ENCODE peak calls at places on chromosomes 7 and 10, in four cellular contexts. One of them, this sample, is unnamed.

GRCh38 chr10:31419394-31420063 is 100.5 kb downstream of the ZEB1 start:
- DNase-seq in iris pigment epithelial cell: peak
- DNase-seq in hypothalamus: no peak
- DNase-seq in GM04504: peak
- DNase-seq in this sample: peak

GRCh38 chr10:124975977-124976514 is 34.1 kb downstream of the ZRANB1 start:
- DNase-seq in iris pigment epithelial cell: no peak
- DNase-seq in GM04504: no peak
- DNase-seq in hypothalamus: no peak
- DNase-seq in this sample: no peak

GRCh38 chr7:114678116-114678515 is 243.8 kb upstream of the MDFIC start:
- DNase-seq in hypothalamus: no peak
- DNase-seq in GM04504: no peak
- DNase-seq in iris pigment epithelial cell: no peak
- DNase-seq in this sample: no peak

GRCh38 chr10:50635286-50635685 is 11.5 kb upstream of the SGMS1 start:
- DNase-seq in hypothalamus: no peak
- DNase-seq in iris pigment epithelial cell: peak
- DNase-seq in GM04504: no peak
- DNase-seq in this sample: peak

GRCh38 chr7:44914992-44915607 is 29.8 kb upstream of the PURB start:
- DNase-seq in GM04504: no peak
- DNase-seq in hypothalamus: no peak
- DNase-seq in iris pigment epithelial cell: no peak
- DNase-seq in this sample: no peak

GRCh38 chr7:75969182-75969581 is 25.2 kb downstream of the TMEM120A start:
- DNase-seq in GM04504: no peak
- DNase-seq in hypothalamus: no peak
- DNase-seq in iris pigment epithelial cell: no peak
- DNase-seq in this sample: no peak

GRCh38 chr7:55132890-55133551 is 114.2 kb downstream of the EGFR start:
- DNase-seq in GM04504: peak
- DNase-seq in iris pigment epithelial cell: peak
- DNase-seq in hypothalamus: no peak
- DNase-seq in this sample: peak

GRCh38 chr10:101453791-101454718 is 100.1 kb downstream of the BTRC start:
- DNase-seq in hypothalamus: no peak
- DNase-seq in GM04504: no peak
- DNase-seq in iris pigment epithelial cell: peak
- DNase-seq in this sample: peak

GRCh38 chr7:102890292-102890970 is 22.4 kb upstream of the LRRC17 start:
- DNase-seq in GM04504: no peak
- DNase-seq in iris pigment epithelial cell: peak
- DNase-seq in hypothalamus: no peak
- DNase-seq in this sample: peak

GRCh38 chr7:31023877-31024276 is 28.2 kb upstream of the ADCYAP1R1 start:
- DNase-seq in GM04504: no peak
- DNase-seq in hypothalamus: no peak
- DNase-seq in iris pigment epithelial cell: no peak
- DNase-seq in this sample: no peak

GRCh38 chr7:45098983-45099839 is 10.4 kb upstream of the NACAD start:
- DNase-seq in GM04504: no peak
- DNase-seq in iris pigment epithelial cell: no peak
- DNase-seq in hypothalamus: no peak
- DNase-seq in this sample: no peak

GRCh38 chr7:14836006-14836405 is 66.5 kb downstream of the DGKB start:
- DNase-seq in iris pigment epithelial cell: no peak
- DNase-seq in hypothalamus: no peak
- DNase-seq in GM04504: no peak
- DNase-seq in this sample: no peak

GRCh38 chr7:90624128-90624980 is 28.2 kb downstream of the CDK14 start:
- DNase-seq in hypothalamus: no peak
- DNase-seq in iris pigment epithelial cell: peak
- DNase-seq in GM04504: no peak
- DNase-seq in this sample: peak

GRCh38 chr10:48505394-48506112 is 99.3 kb downstream of the ARHGAP22 start:
- DNase-seq in iris pigment epithelial cell: no peak
- DNase-seq in GM04504: no peak
- DNase-seq in hypothalamus: no peak
- DNase-seq in this sample: no peak

GRCh38 chr7:57404967-57405421 is 45.0 kb upstream of the ZNF716 start:
- DNase-seq in hypothalamus: no peak
- DNase-seq in iris pigment epithelial cell: no peak
- DNase-seq in GM04504: no peak
- DNase-seq in this sample: no peak

GRCh38 chr10:32084484-32084883 is 28.3 kb upstream of the KIF5B start:
- DNase-seq in hypothalamus: no peak
- DNase-seq in iris pigment epithelial cell: no peak
- DNase-seq in GM04504: no peak
- DNase-seq in this sample: no peak

GRCh38 chr7:75638607-75639070 is 100.1 kb downstream of the HIP1 start:
- DNase-seq in GM04504: no peak
- DNase-seq in hypothalamus: no peak
- DNase-seq in iris pigment epithelial cell: no peak
- DNase-seq in this sample: peak

GRCh38 chr7:140562921-140563600 is 77.6 kb downstream of the DENND2A start:
- DNase-seq in hypothalamus: no peak
- DNase-seq in GM04504: no peak
- DNase-seq in iris pigment epithelial cell: no peak
- DNase-seq in this sample: peak

GRCh38 chr10:77416327-77417135 is 221.1 kb downstream of the KCNMA1 start:
- DNase-seq in hypothalamus: no peak
- DNase-seq in GM04504: peak
- DNase-seq in iris pigment epithelial cell: peak
- DNase-seq in this sample: peak

GRCh38 chr7:25707733-25708132 is 444.3 kb upstream of the NFE2L3 start:
- DNase-seq in GM04504: no peak
- DNase-seq in iris pigment epithelial cell: no peak
- DNase-seq in hypothalamus: no peak
- DNase-seq in this sample: peak

GRCh38 chr10:97355571-97355975 is 21.0 kb upstream of the FRAT2 start:
- DNase-seq in iris pigment epithelial cell: peak
- DNase-seq in GM04504: no peak
- DNase-seq in hypothalamus: no peak
- DNase-seq in this sample: peak

GRCh38 chr10:35384265-35384868 is 48.1 kb downstream of the CCNY start:
- DNase-seq in GM04504: no peak
- DNase-seq in iris pigment epithelial cell: no peak
- DNase-seq in hypothalamus: no peak
- DNase-seq in this sample: no peak

This sample was measured in cardiac fibroblast.